ENCODE peak calls at places on chromosomes 4 and X, in six cellular contexts. H is NCI-H2107, Q is NCI-H774, R is C1 segment of cervical spinal cord, P is HTR-8/SVneo, F is NCI-H69. D is an unnamed sample.

GRCh38 chrX:155143959-155144548 is 72.2 kb upstream of the VBP1 start:
- DNase-seq in H (peak; percentile 2), Q (no peak), R (no peak), P (no peak), F (no peak), D (no peak)

GRCh38 chr4:7654550-7655266 is 220.0 kb upstream of the PSAPL1 start:
- DNase-seq in H (no peak), Q (no peak), R (no peak), P (no peak), F (no peak), D (peak; percentile 72)

GRCh38 chr4:22668301-22668700 is 24.4 kb upstream of the GBA3 start:
- DNase-seq in H (no peak), Q (no peak), R (no peak), P (no peak), F (no peak), D (no peak)

GRCh38 chrX:135411893-135412292 is 9.9 kb upstream of the SMIM10L2A start:
- DNase-seq in H (no peak), Q (no peak), R (no peak), P (no peak), F (no peak), D (peak; percentile 21)

GRCh38 chr4:110623710-110624015 is 786 bp upstream of the PITX2 start:
- DNase-seq in H (no peak), Q (no peak), R (no peak), P (no peak), F (peak; percentile 33), D (peak; percentile 31)

GRCh38 chr4:145840162-145840768 is 98.4 kb downstream of the ZNF827 start:
- DNase-seq in H (peak; percentile 0), Q (peak; percentile 6), R (no peak), P (peak; percentile 18), F (peak; percentile 58), D (peak; percentile 66)

GRCh38 chrX:66408507-66408906 is 230.4 kb downstream of the EDA2R start:
- DNase-seq in H (no peak), Q (no peak), R (no peak), P (no peak), F (no peak), D (no peak)

GRCh38 chr4:26978387-26979071 is 117.9 kb downstream of the STIM2 start:
- DNase-seq in H (no peak), Q (no peak), R (no peak), P (no peak), F (no peak), D (no peak)

GRCh38 chrX:49242545-49243066 is 7.3 kb downstream of the CCDC22 start:
- DNase-seq in H (no peak), Q (no peak), R (no peak), P (no peak), F (no peak), D (no peak)